ENCODE peak calls at places on chromosomes 1 and 21, in five cellular contexts. One of them, this sample, is unnamed.

GRCh38 chr1:16922466-16922865 is 735 bp downstream of the CROCC start:
- DNase-seq in IMR-90: no peak
- DNase-seq in BE2C: no peak
- DNase-seq in D721Med: no peak
- DNase-seq in CD4-positive, alpha-beta T cell: no peak
- DNase-seq in this sample: no peak

GRCh38 chr21:41381731-41382130 is 19.9 kb downstream of the MX2 start:
- DNase-seq in IMR-90: no peak
- DNase-seq in CD4-positive, alpha-beta T cell: no peak
- DNase-seq in D721Med: no peak
- DNase-seq in BE2C: no peak
- DNase-seq in this sample: no peak

GRCh38 chr1:225919906-225920305 is 4.1 kb downstream of the PYCR2 start:
- DNase-seq in CD4-positive, alpha-beta T cell: no peak
- DNase-seq in IMR-90: peak; percentile 77
- DNase-seq in D721Med: no peak
- DNase-seq in BE2C: peak; percentile 84
- DNase-seq in this sample: no peak

GRCh38 chr1:173937062-173937461 is 19.9 kb upstream of the SERPINC1 start:
- DNase-seq in D721Med: no peak
- DNase-seq in CD4-positive, alpha-beta T cell: no peak
- DNase-seq in BE2C: no peak
- DNase-seq in IMR-90: no peak
- DNase-seq in this sample: no peak

GRCh38 chr1:93670141-93670540 is 11.5 kb downstream of the BCAR3 start:
- DNase-seq in CD4-positive, alpha-beta T cell: no peak
- DNase-seq in D721Med: no peak
- DNase-seq in IMR-90: peak; percentile 90
- DNase-seq in BE2C: no peak
- DNase-seq in this sample: no peak

GRCh38 chr1:246631426-246631825 is 65.2 kb downstream of the CNST start:
- DNase-seq in IMR-90: peak; percentile 82
- DNase-seq in D721Med: no peak
- DNase-seq in CD4-positive, alpha-beta T cell: no peak
- DNase-seq in BE2C: no peak
- DNase-seq in this sample: no peak

GRCh38 chr1:43206721-43207228 is 34.6 kb downstream of the CFAP57 start:
- DNase-seq in CD4-positive, alpha-beta T cell: no peak
- DNase-seq in BE2C: no peak
- DNase-seq in IMR-90: peak; percentile 98
- DNase-seq in D721Med: no peak
- DNase-seq in this sample: no peak

GRCh38 chr1:171213559-171214454 is 28.7 kb downstream of the FMO2 start:
- DNase-seq in CD4-positive, alpha-beta T cell: no peak
- DNase-seq in D721Med: no peak
- DNase-seq in BE2C: no peak
- DNase-seq in IMR-90: no peak
- DNase-seq in this sample: no peak

GRCh38 chr1:157958280-157958679 is 35.2 kb upstream of the KIRREL1 start:
- DNase-seq in D721Med: no peak
- DNase-seq in IMR-90: no peak
- DNase-seq in CD4-positive, alpha-beta T cell: no peak
- DNase-seq in BE2C: no peak
- DNase-seq in this sample: no peak

GRCh38 chr1:3623441-3624150 is 1.2 kb upstream of the TPRG1L start:
- DNase-seq in D721Med: no peak
- DNase-seq in CD4-positive, alpha-beta T cell: no peak
- DNase-seq in IMR-90: no peak
- DNase-seq in BE2C: no peak
- DNase-seq in this sample: no peak

GRCh38 chr21:25999935-26000582 is 170.5 kb downstream of the APP start:
- DNase-seq in IMR-90: no peak
- DNase-seq in CD4-positive, alpha-beta T cell: peak; percentile 13
- DNase-seq in BE2C: no peak
- DNase-seq in D721Med: no peak
- DNase-seq in this sample: peak; percentile 31

GRCh38 chr1:3864884-3865283 is 7.6 kb downstream of the DFFB start:
- DNase-seq in BE2C: no peak
- DNase-seq in CD4-positive, alpha-beta T cell: no peak
- DNase-seq in IMR-90: no peak
- DNase-seq in D721Med: no peak
- DNase-seq in this sample: no peak

GRCh38 chr1:183218981-183219621 is 33.0 kb downstream of the LAMC2 start:
- DNase-seq in IMR-90: no peak
- DNase-seq in BE2C: no peak
- DNase-seq in CD4-positive, alpha-beta T cell: peak; percentile 18
- DNase-seq in D721Med: no peak
- DNase-seq in this sample: peak; percentile 68

GRCh38 chr1:26799479-26800133 is 11.9 kb downstream of the PIGV start:
- DNase-seq in CD4-positive, alpha-beta T cell: no peak
- DNase-seq in BE2C: no peak
- DNase-seq in IMR-90: peak; percentile 81
- DNase-seq in D721Med: no peak
- DNase-seq in this sample: no peak

GRCh38 chr1:17574502-17574901 is 35.0 kb downstream of the ARHGEF10L start:
- DNase-seq in BE2C: no peak
- DNase-seq in CD4-positive, alpha-beta T cell: no peak
- DNase-seq in IMR-90: no peak
- DNase-seq in D721Med: no peak
- DNase-seq in this sample: no peak

GRCh38 chr21:37225440-37225839 is 41.7 kb downstream of the VPS26C start:
- DNase-seq in D721Med: no peak
- DNase-seq in CD4-positive, alpha-beta T cell: peak; percentile 16
- DNase-seq in BE2C: no peak
- DNase-seq in IMR-90: no peak
- DNase-seq in this sample: peak; percentile 13

GRCh38 chr1:205192287-205192686 is 19.2 kb downstream of the DSTYK start:
- DNase-seq in CD4-positive, alpha-beta T cell: no peak
- DNase-seq in BE2C: no peak
- DNase-seq in D721Med: no peak
- DNase-seq in IMR-90: no peak
- DNase-seq in this sample: no peak

This sample was measured in CD8-positive, alpha-beta T cell.